ENCODE peak calls at places on chromosomes 2 and 18, in eight cellular contexts. N is IMR-90; P is CD4-positive, alpha-beta memory T cell; Z is heart left ventricle; X is small intestine; Y is lung; T is left lung; L is tibial nerve. E is an unnamed sample.
A peak's percentile ranks its signal among the peaks of the same experiment; 100 is the strongest.

GRCh38 chr2:237297421-237298155 is 116.4 kb downstream of the COL6A3 start:
- DNase-seq in N (peak; percentile 26), T (no peak), X (no peak), L (no peak), Y (no peak), Z (no peak), P (no peak), E (no peak)

GRCh38 chr2:234917245-234917975 is 34.4 kb upstream of the SH3BP4 start:
- DNase-seq in Z (no peak), T (no peak), P (no peak), Y (no peak), X (no peak), N (no peak), L (no peak), E (no peak)

GRCh38 chr2:240411261-240412160 is 24.0 kb upstream of the GPC1 start:
- DNase-seq in Z (peak; percentile 14), Y (no peak), N (no peak), T (peak; percentile 60), P (no peak), X (no peak), L (peak; percentile 9), E (no peak)

GRCh38 chr2:234595829-234596228 is 98.9 kb upstream of the ARL4C start:
- DNase-seq in P (no peak), N (peak; percentile 97), Y (no peak), T (no peak), X (no peak), L (no peak), Z (no peak), E (no peak)

GRCh38 chr2:124566518-124566970 is 541.5 kb downstream of the CNTNAP5 start:
- DNase-seq in Z (no peak), P (no peak), Y (peak; percentile 66), T (no peak), X (no peak), N (no peak), L (no peak), E (no peak)

GRCh38 chr2:212408524-212408923 is 130.1 kb downstream of the ERBB4 start:
- DNase-seq in Y (no peak), X (no peak), T (no peak), P (no peak), L (no peak), N (no peak), Z (no peak), E (no peak)

GRCh38 chr2:134582547-134582899 is 136.3 kb downstream of the TMEM163 start:
- DNase-seq in X (peak; percentile 30), L (no peak), Y (no peak), T (no peak), N (no peak), P (no peak), Z (no peak), E (no peak)

GRCh38 chr2:156907806-156908205 is 349.7 kb upstream of the GALNT5 start:
- DNase-seq in N (peak; percentile 32), Z (no peak), X (no peak), T (no peak), Y (no peak), L (no peak), P (no peak), E (no peak)

GRCh38 chr18:51137051-51137729 is 60.3 kb downstream of the MEX3C start:
- DNase-seq in N (no peak), L (no peak), X (no peak), Z (no peak), P (no peak), Y (no peak), T (no peak), E (peak; percentile 75)

GRCh38 chr2:24763843-24764242 is 29.3 kb downstream of the PTRHD1 start:
- DNase-seq in X (no peak), L (no peak), Y (no peak), N (no peak), Z (no peak), P (no peak), T (no peak), E (no peak)

GRCh38 chr2:231395188-231396057 is at the start of gene B3GNT7:
- DNase-seq in N (no peak), X (peak; percentile 60), Z (no peak), P (no peak), Y (peak; percentile 34), T (peak; percentile 85), L (no peak), E (no peak)
- H3K4me3 ChIP-seq in N (peak within 1 kb of the TSS; percentile 15), X (peak within 1 kb of the TSS; percentile 89), Z (peak within 1 kb of the TSS; percentile 57), P (no peak within 1 kb of the TSS), Y (peak within 1 kb of the TSS; percentile 51), T (peak within 1 kb of the TSS; percentile 41), L (peak within 1 kb of the TSS; percentile 57), E (peak within 1 kb of the TSS; percentile 20)

DNA sequence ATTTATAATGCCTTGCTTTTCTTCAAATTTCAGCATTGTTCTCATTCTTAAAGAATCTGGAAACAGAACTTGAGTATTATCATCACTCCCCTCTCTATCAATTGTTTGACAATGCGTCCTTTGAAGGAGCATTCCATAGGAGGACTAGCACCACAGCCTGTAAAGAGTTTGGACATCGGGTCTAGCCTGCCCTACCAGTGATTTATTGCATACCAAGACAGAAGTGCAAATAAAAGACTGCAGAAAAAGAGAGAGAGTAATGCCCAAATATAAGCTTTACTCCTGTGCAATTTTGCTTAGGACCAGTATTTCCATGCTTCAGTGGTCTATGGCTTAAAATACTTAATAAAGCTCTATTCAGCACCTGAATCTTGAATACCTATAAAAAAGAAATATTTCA is 55.4 kb upstream of the MAP2 start:
- DNase-seq in N (no peak), P (no peak), L (no peak), Z (no peak), X (no peak), T (no peak), Y (no peak), E (no peak)
- H3K4me3 ChIP-seq in N (no peak overlapping the region), P (no peak overlapping the region), L (no peak overlapping the region), Z (no peak overlapping the region), X (no peak overlapping the region), T (no peak overlapping the region), Y (no peak overlapping the region), E (no peak overlapping the region)

DNA sequence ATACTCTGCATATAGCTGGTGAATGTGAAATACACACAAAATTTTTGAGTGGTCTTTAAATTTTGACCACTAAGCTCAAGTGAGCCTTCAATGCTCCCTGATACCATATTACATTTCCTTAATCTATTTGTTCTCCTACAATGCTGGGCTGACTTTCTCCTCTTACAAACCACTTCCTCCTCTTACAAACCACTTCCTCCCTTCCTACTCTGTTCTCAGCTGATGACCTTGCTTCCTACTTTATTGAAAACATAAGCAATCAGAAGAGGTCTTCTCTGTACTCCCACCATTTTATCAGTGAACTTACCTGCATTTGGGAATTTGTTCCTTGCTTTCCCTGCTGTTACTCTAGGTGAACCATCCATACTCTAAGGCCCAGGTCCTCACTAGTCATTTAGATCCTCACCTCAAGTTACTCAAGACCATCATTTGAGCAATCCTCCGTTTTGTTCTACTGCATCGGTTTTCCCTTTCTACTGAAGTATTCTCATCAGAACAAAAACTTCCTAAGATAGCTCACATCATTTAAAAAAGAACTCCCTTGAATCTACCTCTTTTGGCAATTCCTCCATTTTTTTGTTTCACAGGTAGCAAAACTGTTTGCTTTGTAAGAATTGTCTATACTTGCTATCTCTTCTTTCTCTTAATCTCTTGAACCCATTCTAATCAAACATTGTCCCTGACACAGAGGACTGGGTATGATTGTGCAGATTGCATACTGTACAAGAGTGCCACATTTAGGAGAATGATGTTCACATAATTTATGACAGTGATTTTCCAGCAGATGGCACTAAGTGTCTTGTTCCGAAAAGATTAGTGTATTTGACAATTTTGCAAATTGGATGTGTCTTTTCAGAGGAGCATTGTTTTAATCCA is 96.5 kb downstream of the EPB41L5 start:
- DNase-seq in Y (no peak), Z (no peak), X (peak; percentile 37), P (no peak), N (peak; percentile 59), L (no peak), T (no peak), E (peak; percentile 39)
- H3K4me3 ChIP-seq in Y (no peak overlapping the region), Z (no peak overlapping the region), X (no peak overlapping the region), P (no peak overlapping the region), N (no peak overlapping the region), L (no peak overlapping the region), T (no peak overlapping the region), E (no peak overlapping the region)

DNA sequence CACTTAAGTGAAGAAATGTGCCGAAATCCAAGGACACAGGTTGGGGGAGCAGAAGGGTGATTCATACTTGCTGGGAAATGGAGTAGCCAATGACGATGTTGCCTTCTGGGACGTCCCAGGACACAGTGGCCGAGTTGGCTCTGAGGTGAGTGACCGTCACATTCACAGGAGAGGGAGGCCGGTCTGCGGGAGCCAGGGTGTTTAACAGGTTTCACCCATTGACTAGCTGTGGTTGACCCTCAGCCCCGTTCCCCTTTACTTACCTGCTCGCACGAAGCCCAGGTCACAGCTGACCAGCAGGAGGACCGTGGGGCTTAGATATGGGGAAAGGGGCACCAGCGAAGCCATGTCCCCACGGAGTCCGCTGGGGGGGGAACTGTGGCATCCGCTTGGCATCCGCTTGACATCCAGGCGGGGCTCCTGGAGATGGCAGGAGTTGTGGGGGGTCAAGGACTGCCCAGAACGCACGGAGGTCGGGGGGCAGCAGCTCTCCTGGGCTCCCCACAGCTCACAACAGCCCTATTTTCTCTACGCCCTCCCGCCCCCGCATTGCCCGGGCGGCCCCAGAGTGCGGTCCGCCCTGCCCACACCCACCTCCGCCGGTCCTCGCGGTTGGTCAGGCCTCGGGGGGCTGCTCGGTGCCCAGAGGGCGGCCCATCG is 586 bp downstream of the FNDC4 start:
- DNase-seq in N (peak; percentile 20), Y (no peak), P (no peak), L (no peak), Z (no peak), X (no peak), T (peak; percentile 77), E (no peak)
- H3K4me3 ChIP-seq in N (peak overlapping the region; percentile 94), Y (peak overlapping the region; percentile 51), P (no peak overlapping the region), L (peak overlapping the region; percentile 73), Z (peak overlapping the region; percentile 58), X (peak overlapping the region; percentile 60), T (peak overlapping the region; percentile 43), E (peak overlapping the region; percentile 69)

E was measured in brain microvascular endothelial cell.